ENCODE peak calls at places on chromosomes 3 and 15, in seven cellular contexts. U, F, I, Y, D, C and W are unnamed samples.

GRCh38 chr15:42158941-42159340 is 2.5 kb upstream of the PLA2G4F start:
- DNase-seq in I (no peak), D (no peak), F (no peak), Y (no peak), C (no peak), U (no peak), W (no peak)

GRCh38 chr3:184261270-184262165 is at the start of gene CAMK2N2:
- DNase-seq in C (no peak), I (peak), U (peak), Y (peak), D (peak), F (peak), W (peak)

GRCh38 chr15:74336061-74337005 is 31.1 kb downstream of the CYP11A1 start:
- DNase-seq in Y (no peak), F (no peak), U (no peak), D (peak), I (no peak), C (no peak), W (no peak)

GRCh38 chr3:194485471-194485875 is 1.3 kb downstream of the ATP13A3 start:
- DNase-seq in C (no peak), Y (no peak), D (peak), F (no peak), U (peak), I (no peak), W (no peak)

GRCh38 chr3:176431986-176432385 is 765.3 kb downstream of the TBL1XR1 start:
- DNase-seq in Y (no peak), D (no peak), U (no peak), C (no peak), F (no peak), I (no peak), W (no peak)

GRCh38 chr3:116198087-116198486 is 247.2 kb downstream of the LSAMP start:
- DNase-seq in I (no peak), U (no peak), D (peak), F (no peak), Y (no peak), C (no peak), W (no peak)

GRCh38 chr3:141015486-141015885 is 35.7 kb upstream of the SPSB4 start:
- DNase-seq in D (peak), I (no peak), C (no peak), Y (no peak), F (no peak), U (no peak), W (no peak)

GRCh38 chr3:13235079-13235478 is 161.8 kb upstream of the IQSEC1 start:
- DNase-seq in U (no peak), C (no peak), F (no peak), I (no peak), Y (peak), D (no peak), W (no peak)

GRCh38 chr3:4751057-4752051 is 227.9 kb upstream of the BHLHE40 start:
- DNase-seq in C (no peak), I (no peak), D (peak), F (no peak), Y (no peak), U (peak), W (no peak)

GRCh38 chr15:77632760-77633133 is at the start of gene LINGO1:
- DNase-seq in U (peak), C (no peak), F (no peak), I (no peak), Y (no peak), D (no peak), W (peak)

GRCh38 chr15:82951472-82952155 is 906 bp downstream of the HOMER2 start:
- DNase-seq in U (peak), C (no peak), Y (no peak), D (peak), I (no peak), F (peak), W (no peak)

GRCh38 chr3:65619391-65620298 is 419.1 kb downstream of the MAGI1 start:
- DNase-seq in Y (no peak), U (no peak), D (peak), F (no peak), C (no peak), I (no peak), W (peak)